ENCODE peak calls at places on chromosomes 7 and 10, in eight cellular contexts. One of them, this sample, is unnamed.

GRCh38 chr10:113471241-113471996 is 81.4 kb upstream of the HABP2 start:
- DNase-seq in NCI-H2081 treated with DMSO at 0.1 percent for 48 hours: no peak
- DNase-seq in NCI-H1417: no peak
- DNase-seq in ecto neural progenitor cell: no peak
- DNase-seq in pons: no peak
- DNase-seq in WTC11: no peak
- DNase-seq in lung: no peak
- DNase-seq in retina: no peak
- DNase-seq in this sample: no peak

GRCh38 chr7:93889261-93889660 is 1.3 kb downstream of the TFPI2 start:
- DNase-seq in NCI-H2081 treated with DMSO at 0.1 percent for 48 hours: no peak
- DNase-seq in NCI-H1417: no peak
- DNase-seq in ecto neural progenitor cell: no peak
- DNase-seq in pons: no peak
- DNase-seq in WTC11: no peak
- DNase-seq in lung: no peak
- DNase-seq in retina: no peak
- DNase-seq in this sample: no peak

GRCh38 chr7:47622946-47623640 is 41.2 kb upstream of the TNS3 start:
- DNase-seq in NCI-H2081 treated with DMSO at 0.1 percent for 48 hours: no peak
- DNase-seq in NCI-H1417: peak
- DNase-seq in ecto neural progenitor cell: no peak
- DNase-seq in pons: no peak
- DNase-seq in WTC11: no peak
- DNase-seq in lung: peak
- DNase-seq in retina: peak
- DNase-seq in this sample: no peak

GRCh38 chr7:100166317-100166940 is 2.0 kb downstream of the GAL3ST4 start:
- DNase-seq in NCI-H2081 treated with DMSO at 0.1 percent for 48 hours: no peak
- DNase-seq in NCI-H1417: no peak
- DNase-seq in ecto neural progenitor cell: no peak
- DNase-seq in pons: no peak
- DNase-seq in WTC11: no peak
- DNase-seq in lung: no peak
- DNase-seq in retina: no peak
- DNase-seq in this sample: no peak

GRCh38 chr10:105691811-105692210 is 1050.7 kb downstream of the SORCS3 start:
- DNase-seq in NCI-H2081 treated with DMSO at 0.1 percent for 48 hours: no peak
- DNase-seq in NCI-H1417: peak
- DNase-seq in ecto neural progenitor cell: no peak
- DNase-seq in pons: peak
- DNase-seq in WTC11: peak
- DNase-seq in lung: no peak
- DNase-seq in retina: peak
- DNase-seq in this sample: no peak

GRCh38 chr10:15571570-15571969 is 148.2 kb downstream of the ITGA8 start:
- DNase-seq in NCI-H2081 treated with DMSO at 0.1 percent for 48 hours: no peak
- DNase-seq in NCI-H1417: no peak
- DNase-seq in ecto neural progenitor cell: no peak
- DNase-seq in pons: peak
- DNase-seq in WTC11: no peak
- DNase-seq in lung: no peak
- DNase-seq in retina: no peak
- DNase-seq in this sample: no peak

GRCh38 chr10:78367012-78367411 is 333.3 kb downstream of the RPS24 start:
- DNase-seq in NCI-H2081 treated with DMSO at 0.1 percent for 48 hours: no peak
- DNase-seq in NCI-H1417: no peak
- DNase-seq in ecto neural progenitor cell: no peak
- DNase-seq in pons: no peak
- DNase-seq in WTC11: no peak
- DNase-seq in lung: no peak
- DNase-seq in retina: peak
- DNase-seq in this sample: no peak

GRCh38 chr7:45080958-45081669 is 7.7 kb downstream of the NACAD start:
- DNase-seq in NCI-H2081 treated with DMSO at 0.1 percent for 48 hours: no peak
- DNase-seq in NCI-H1417: no peak
- DNase-seq in ecto neural progenitor cell: no peak
- DNase-seq in pons: no peak
- DNase-seq in WTC11: peak
- DNase-seq in lung: no peak
- DNase-seq in retina: no peak
- DNase-seq in this sample: no peak

GRCh38 chr10:97057836-97058235 is 127.9 kb downstream of the SLIT1 start:
- DNase-seq in NCI-H2081 treated with DMSO at 0.1 percent for 48 hours: no peak
- DNase-seq in NCI-H1417: no peak
- DNase-seq in ecto neural progenitor cell: no peak
- DNase-seq in pons: no peak
- DNase-seq in WTC11: no peak
- DNase-seq in lung: no peak
- DNase-seq in retina: no peak
- DNase-seq in this sample: no peak

GRCh38 chr10:5594271-5595036 is 69.7 kb downstream of the CALML3 start:
- DNase-seq in NCI-H2081 treated with DMSO at 0.1 percent for 48 hours: no peak
- DNase-seq in NCI-H1417: no peak
- DNase-seq in ecto neural progenitor cell: no peak
- DNase-seq in pons: no peak
- DNase-seq in WTC11: no peak
- DNase-seq in lung: no peak
- DNase-seq in retina: peak
- DNase-seq in this sample: no peak

GRCh38 chr10:111323567-111323966 is 246.7 kb downstream of the ADRA2A start:
- DNase-seq in NCI-H2081 treated with DMSO at 0.1 percent for 48 hours: no peak
- DNase-seq in NCI-H1417: no peak
- DNase-seq in ecto neural progenitor cell: no peak
- DNase-seq in pons: no peak
- DNase-seq in WTC11: no peak
- DNase-seq in lung: no peak
- DNase-seq in retina: no peak
- DNase-seq in this sample: no peak

GRCh38 chr10:62025901-62026879 is 124.7 kb downstream of the ARID5B start:
- DNase-seq in NCI-H2081 treated with DMSO at 0.1 percent for 48 hours: no peak
- DNase-seq in NCI-H1417: no peak
- DNase-seq in ecto neural progenitor cell: no peak
- DNase-seq in pons: no peak
- DNase-seq in WTC11: no peak
- DNase-seq in lung: no peak
- DNase-seq in retina: no peak
- DNase-seq in this sample: no peak

GRCh38 chr7:108418941-108419340 is 37.3 kb downstream of the NRCAM start:
- DNase-seq in NCI-H2081 treated with DMSO at 0.1 percent for 48 hours: no peak
- DNase-seq in NCI-H1417: peak
- DNase-seq in ecto neural progenitor cell: no peak
- DNase-seq in pons: no peak
- DNase-seq in WTC11: no peak
- DNase-seq in lung: no peak
- DNase-seq in retina: no peak
- DNase-seq in this sample: no peak

GRCh38 chr7:30135271-30135550 is 425 bp downstream of the MTURN start:
- DNase-seq in NCI-H2081 treated with DMSO at 0.1 percent for 48 hours: no peak
- DNase-seq in NCI-H1417: no peak
- DNase-seq in ecto neural progenitor cell: no peak
- DNase-seq in pons: no peak
- DNase-seq in WTC11: no peak
- DNase-seq in lung: no peak
- DNase-seq in retina: peak
- DNase-seq in this sample: no peak

GRCh38 chr7:82247814-82248433 is 195.7 kb downstream of the CACNA2D1 start:
- DNase-seq in NCI-H2081 treated with DMSO at 0.1 percent for 48 hours: peak
- DNase-seq in NCI-H1417: no peak
- DNase-seq in ecto neural progenitor cell: no peak
- DNase-seq in pons: peak
- DNase-seq in WTC11: no peak
- DNase-seq in lung: no peak
- DNase-seq in retina: no peak
- DNase-seq in this sample: no peak

GRCh38 chr10:74778436-74779094 is 47.8 kb upstream of the KAT6B start:
- DNase-seq in NCI-H2081 treated with DMSO at 0.1 percent for 48 hours: no peak
- DNase-seq in NCI-H1417: no peak
- DNase-seq in ecto neural progenitor cell: no peak
- DNase-seq in pons: no peak
- DNase-seq in WTC11: no peak
- DNase-seq in lung: no peak
- DNase-seq in retina: no peak
- DNase-seq in this sample: no peak

GRCh38 chr10:6221971-6222751 is 19.4 kb downstream of the PFKFB3 start:
- DNase-seq in NCI-H2081 treated with DMSO at 0.1 percent for 48 hours: no peak
- DNase-seq in NCI-H1417: no peak
- DNase-seq in ecto neural progenitor cell: no peak
- DNase-seq in pons: no peak
- DNase-seq in WTC11: no peak
- DNase-seq in lung: no peak
- DNase-seq in retina: no peak
- DNase-seq in this sample: no peak

GRCh38 chr7:117995850-117996650 is 122.8 kb upstream of the CTTNBP2 start:
- DNase-seq in NCI-H2081 treated with DMSO at 0.1 percent for 48 hours: no peak
- DNase-seq in NCI-H1417: no peak
- DNase-seq in ecto neural progenitor cell: no peak
- DNase-seq in pons: no peak
- DNase-seq in WTC11: no peak
- DNase-seq in lung: no peak
- DNase-seq in retina: no peak
- DNase-seq in this sample: no peak

GRCh38 chr10:50515420-50515819 is 108.3 kb downstream of the SGMS1 start:
- DNase-seq in NCI-H2081 treated with DMSO at 0.1 percent for 48 hours: no peak
- DNase-seq in NCI-H1417: no peak
- DNase-seq in ecto neural progenitor cell: no peak
- DNase-seq in pons: no peak
- DNase-seq in WTC11: no peak
- DNase-seq in lung: no peak
- DNase-seq in retina: no peak
- DNase-seq in this sample: no peak

GRCh38 chr7:108529341-108529740 is 3.4 kb upstream of the PNPLA8 start:
- DNase-seq in NCI-H2081 treated with DMSO at 0.1 percent for 48 hours: no peak
- DNase-seq in NCI-H1417: no peak
- DNase-seq in ecto neural progenitor cell: no peak
- DNase-seq in pons: no peak
- DNase-seq in WTC11: no peak
- DNase-seq in lung: no peak
- DNase-seq in retina: no peak
- DNase-seq in this sample: peak

GRCh38 chr7:85583225-85583672 is 396.4 kb upstream of the SEMA3D start:
- DNase-seq in NCI-H2081 treated with DMSO at 0.1 percent for 48 hours: no peak
- DNase-seq in NCI-H1417: no peak
- DNase-seq in ecto neural progenitor cell: no peak
- DNase-seq in pons: no peak
- DNase-seq in WTC11: no peak
- DNase-seq in lung: no peak
- DNase-seq in retina: no peak
- DNase-seq in this sample: no peak

GRCh38 chr7:110386914-110387313 is 704.0 kb upstream of the LRRN3 start:
- DNase-seq in NCI-H2081 treated with DMSO at 0.1 percent for 48 hours: no peak
- DNase-seq in NCI-H1417: no peak
- DNase-seq in ecto neural progenitor cell: no peak
- DNase-seq in pons: no peak
- DNase-seq in WTC11: no peak
- DNase-seq in lung: no peak
- DNase-seq in retina: no peak
- DNase-seq in this sample: no peak

GRCh38 chr7:139855498-139856270 is 26.6 kb downstream of the TBXAS1 start:
- DNase-seq in NCI-H2081 treated with DMSO at 0.1 percent for 48 hours: no peak
- DNase-seq in NCI-H1417: no peak
- DNase-seq in ecto neural progenitor cell: no peak
- DNase-seq in pons: peak
- DNase-seq in WTC11: no peak
- DNase-seq in lung: peak
- DNase-seq in retina: no peak
- DNase-seq in this sample: no peak

GRCh38 chr10:103727546-103727963 is 127.8 kb downstream of the SH3PXD2A start:
- DNase-seq in NCI-H2081 treated with DMSO at 0.1 percent for 48 hours: no peak
- DNase-seq in NCI-H1417: no peak
- DNase-seq in ecto neural progenitor cell: no peak
- DNase-seq in pons: peak
- DNase-seq in WTC11: no peak
- DNase-seq in lung: no peak
- DNase-seq in retina: peak
- DNase-seq in this sample: no peak

GRCh38 chr7:24980695-24981543 is 941 bp upstream of the OSBPL3 start:
- DNase-seq in NCI-H2081 treated with DMSO at 0.1 percent for 48 hours: no peak
- DNase-seq in NCI-H1417: no peak
- DNase-seq in ecto neural progenitor cell: no peak
- DNase-seq in pons: peak
- DNase-seq in WTC11: no peak
- DNase-seq in lung: peak
- DNase-seq in retina: no peak
- DNase-seq in this sample: peak

GRCh38 chr7:65840446-65840845 is 32.4 kb upstream of the VKORC1L1 start:
- DNase-seq in NCI-H2081 treated with DMSO at 0.1 percent for 48 hours: no peak
- DNase-seq in NCI-H1417: no peak
- DNase-seq in ecto neural progenitor cell: peak
- DNase-seq in pons: no peak
- DNase-seq in WTC11: no peak
- DNase-seq in lung: no peak
- DNase-seq in retina: no peak
- DNase-seq in this sample: no peak

GRCh38 chr10:11243425-11244222 is 226.0 kb downstream of the CELF2 start:
- DNase-seq in NCI-H2081 treated with DMSO at 0.1 percent for 48 hours: no peak
- DNase-seq in NCI-H1417: no peak
- DNase-seq in ecto neural progenitor cell: no peak
- DNase-seq in pons: no peak
- DNase-seq in WTC11: no peak
- DNase-seq in lung: no peak
- DNase-seq in retina: no peak
- DNase-seq in this sample: no peak

GRCh38 chr7:44087914-44088838 is 5.8 kb upstream of the POLM start:
- DNase-seq in NCI-H2081 treated with DMSO at 0.1 percent for 48 hours: no peak
- DNase-seq in NCI-H1417: no peak
- DNase-seq in ecto neural progenitor cell: no peak
- DNase-seq in pons: no peak
- DNase-seq in WTC11: no peak
- DNase-seq in lung: no peak
- DNase-seq in retina: no peak
- DNase-seq in this sample: no peak

GRCh38 chr7:151113344-151114150 is 27.3 kb downstream of the AGAP3 start:
- DNase-seq in NCI-H2081 treated with DMSO at 0.1 percent for 48 hours: no peak
- DNase-seq in NCI-H1417: no peak
- DNase-seq in ecto neural progenitor cell: no peak
- DNase-seq in pons: peak
- DNase-seq in WTC11: peak
- DNase-seq in lung: peak
- DNase-seq in retina: no peak
- DNase-seq in this sample: no peak

GRCh38 chr7:155293721-155294642 is 3.7 kb upstream of the INSIG1 start:
- DNase-seq in NCI-H2081 treated with DMSO at 0.1 percent for 48 hours: no peak
- DNase-seq in NCI-H1417: no peak
- DNase-seq in ecto neural progenitor cell: no peak
- DNase-seq in pons: no peak
- DNase-seq in WTC11: no peak
- DNase-seq in lung: no peak
- DNase-seq in retina: no peak
- DNase-seq in this sample: no peak

GRCh38 chr7:12524794-12525386 is 45.6 kb upstream of the SCIN start:
- DNase-seq in NCI-H2081 treated with DMSO at 0.1 percent for 48 hours: peak
- DNase-seq in NCI-H1417: peak
- DNase-seq in ecto neural progenitor cell: no peak
- DNase-seq in pons: peak
- DNase-seq in WTC11: no peak
- DNase-seq in lung: no peak
- DNase-seq in retina: peak
- DNase-seq in this sample: no peak

GRCh38 chr10:3848005-3848767 is 63.2 kb upstream of the KLF6 start:
- DNase-seq in NCI-H2081 treated with DMSO at 0.1 percent for 48 hours: no peak
- DNase-seq in NCI-H1417: no peak
- DNase-seq in ecto neural progenitor cell: no peak
- DNase-seq in pons: no peak
- DNase-seq in WTC11: no peak
- DNase-seq in lung: no peak
- DNase-seq in retina: no peak
- DNase-seq in this sample: no peak

GRCh38 chr10:15824498-15824897 is 35.8 kb downstream of the MINDY3 start:
- DNase-seq in NCI-H2081 treated with DMSO at 0.1 percent for 48 hours: no peak
- DNase-seq in NCI-H1417: peak
- DNase-seq in ecto neural progenitor cell: no peak
- DNase-seq in pons: no peak
- DNase-seq in WTC11: no peak
- DNase-seq in lung: no peak
- DNase-seq in retina: no peak
- DNase-seq in this sample: no peak

GRCh38 chr10:110355181-110355831 is 50.6 kb upstream of the SMNDC1 start:
- DNase-seq in NCI-H2081 treated with DMSO at 0.1 percent for 48 hours: no peak
- DNase-seq in NCI-H1417: no peak
- DNase-seq in ecto neural progenitor cell: no peak
- DNase-seq in pons: no peak
- DNase-seq in WTC11: no peak
- DNase-seq in lung: no peak
- DNase-seq in retina: no peak
- DNase-seq in this sample: no peak

This sample was measured in stomach.